ENCODE peak calls at places on chromosomes 11 and 22, in six cellular contexts. X is GM10248, C is endothelial cell, H is HAP-1, V is ELF-1, O is tibial artery. Q is an unnamed sample.

GRCh38 chr11:83819936-83820549 is 533.9 kb upstream of the CCDC90B start:
- DNase-seq in V (no peak), X (peak), C (no peak), H (peak), O (no peak), Q (no peak)

GRCh38 chr11:129862123-129862522 is 33.3 kb downstream of the NFRKB start:
- DNase-seq in O (no peak), X (no peak), C (no peak), H (no peak), V (peak), Q (peak)

GRCh38 chr11:60370811-60371297 is 7.5 kb upstream of the MS4A7 start:
- DNase-seq in V (no peak), C (no peak), O (no peak), X (no peak), H (no peak), Q (no peak)

GRCh38 chr11:85893378-85893777 is 38.2 kb downstream of the CCDC83 start:
- DNase-seq in O (no peak), C (no peak), H (no peak), X (no peak), V (peak), Q (peak)

GRCh38 chr11:46222485-46223251 is 54.8 kb upstream of the CREB3L1 start:
- DNase-seq in V (no peak), O (no peak), H (no peak), X (no peak), C (peak), Q (no peak)

GRCh38 chr11:72534859-72535547 is 100.7 kb upstream of the CLPB start:
- DNase-seq in V (peak), H (no peak), O (no peak), C (no peak), X (no peak), Q (peak)

GRCh38 chr22:45932066-45932465 is 44.9 kb downstream of the WNT7B start:
- DNase-seq in X (no peak), O (no peak), V (no peak), C (no peak), H (no peak), Q (no peak)

GRCh38 chr11:46003647-46004046 is 81.2 kb downstream of the LARGE2 start:
- DNase-seq in V (no peak), H (no peak), O (no peak), X (no peak), C (no peak), Q (no peak)

GRCh38 chr11:81394324-81394723 is 1339.3 kb downstream of the FAM181B start:
- DNase-seq in X (no peak), H (no peak), V (no peak), O (no peak), C (no peak), Q (no peak)

GRCh38 chr11:45855308-45855707 is 8.0 kb downstream of the CRY2 start:
- DNase-seq in C (no peak), O (no peak), X (no peak), V (no peak), H (no peak), Q (no peak)

GRCh38 chr11:5831196-5831829 is 10.4 kb downstream of the OR52E6 start:
- DNase-seq in V (peak), O (no peak), X (no peak), C (no peak), H (no peak), Q (peak)

GRCh38 chr11:65851083-65851579 is 6.8 kb downstream of the CFL1 start:
- DNase-seq in C (no peak), V (peak), H (no peak), O (no peak), X (no peak), Q (peak)

GRCh38 chr11:85867751-85868150 is 12.6 kb downstream of the CCDC83 start:
- DNase-seq in X (no peak), O (no peak), C (no peak), V (no peak), H (no peak), Q (no peak)

GRCh38 chr22:38112361-38112760 is 1.9 kb upstream of the BAIAP2L2 start:
- DNase-seq in C (no peak), O (no peak), X (no peak), V (no peak), H (no peak), Q (peak)

GRCh38 chr22:38272373-38273134 is at the start of gene TMEM184B:
- DNase-seq in X (peak), C (peak), V (no peak), O (peak), H (peak), Q (peak)

GRCh38 chr11:17238377-17238776 is 30.6 kb upstream of the PIK3C2A start:
- DNase-seq in V (peak), C (no peak), O (no peak), H (no peak), X (no peak), Q (peak)

GRCh38 chr11:121249039-121249663 is 43.4 kb upstream of the SC5D start:
- DNase-seq in C (no peak), H (peak), V (peak), O (no peak), X (peak), Q (peak)

GRCh38 chr11:10295056-10295901 is 1.3 kb upstream of the SBF2 start:
- DNase-seq in X (no peak), H (no peak), O (no peak), C (no peak), V (no peak), Q (no peak)

GRCh38 chr11:74311352-74311926 is at the start of gene P4HA3:
- DNase-seq in X (peak), O (peak), H (no peak), V (peak), C (peak), Q (peak)

GRCh38 chr11:108196901-108197300 is 25.5 kb downstream of the NPAT start:
- DNase-seq in C (no peak), X (peak), H (no peak), V (no peak), O (no peak), Q (no peak)

GRCh38 chr11:114774599-114775365 is 96.5 kb downstream of the NXPE2 start:
- DNase-seq in V (peak), C (peak), X (peak), H (peak), O (no peak), Q (peak)

GRCh38 chr11:87722756-87723599 is 452.3 kb downstream of the RAB38 start:
- DNase-seq in H (peak), O (no peak), C (peak), V (peak), X (peak), Q (no peak)